ENCODE peak calls at places on chromosomes 16 and 17, in eight cellular contexts. G, Y, N, P, Q, W, U and X are unnamed samples.

GRCh38 chr17:81898029-81898866 is 3.8 kb upstream of the NPB start:
- DNase-seq in P (no peak), U (peak; percentile 34), W (no peak), N (no peak), Q (peak; percentile 81), G (peak; percentile 89), Y (no peak), X (peak; percentile 96)

GRCh38 chr17:67246398-67246647 is 1.3 kb upstream of the HELZ start:
- DNase-seq in G (no peak), U (no peak), P (no peak), W (no peak), Q (peak; percentile 17), Y (no peak), N (no peak), X (no peak)

GRCh38 chr17:77319211-77320031 is 178.7 kb downstream of the SEC14L1 start:
- DNase-seq in Q (peak; percentile 86), P (peak; percentile 97), W (peak; percentile 57), G (peak; percentile 90), U (peak; percentile 93), N (peak; percentile 88), Y (peak; percentile 93), X (peak; percentile 93)

GRCh38 chr17:17723354-17724261 is 42.4 kb downstream of the RAI1 start:
- DNase-seq in W (no peak), U (peak; percentile 63), N (no peak), Y (no peak), Q (peak; percentile 90), P (no peak), G (peak; percentile 72), X (no peak)

GRCh38 chr16:87762620-87763019 is 3.2 kb downstream of the KLHDC4 start:
- DNase-seq in Y (no peak), U (no peak), W (no peak), P (no peak), N (no peak), Q (no peak), G (no peak), X (peak; percentile 32)

GRCh38 chr16:88439016-88439415 is 14.1 kb upstream of the ZFPM1 start:
- DNase-seq in N (no peak), P (no peak), U (no peak), W (no peak), Q (no peak), Y (no peak), G (no peak), X (no peak)

GRCh38 chr17:50018909-50019308 is 23.9 kb upstream of the DLX3 start:
- DNase-seq in W (no peak), N (no peak), U (no peak), Q (peak; percentile 28), Y (no peak), G (peak; percentile 22), P (no peak), X (no peak)

GRCh38 chr17:72826602-72827001 is 265.9 kb downstream of the SLC39A11 start:
- DNase-seq in U (no peak), P (no peak), Q (peak; percentile 57), W (no peak), N (no peak), Y (no peak), G (no peak), X (peak; percentile 63)

GRCh38 chr17:45132569-45133463 is 501 bp upstream of the PLCD3 start:
- DNase-seq in W (peak; percentile 84), G (peak; percentile 77), P (peak; percentile 89), N (peak; percentile 89), Y (peak; percentile 96), Q (peak; percentile 70), U (peak; percentile 84), X (peak; percentile 92)

GRCh38 chr16:8885674-8886592 is 3.8 kb downstream of the LITAFD start:
- DNase-seq in N (no peak), Y (peak; percentile 72), Q (peak; percentile 51), U (peak; percentile 24), P (no peak), G (no peak), W (no peak), X (peak; percentile 55)

GRCh38 chr17:28599311-28600184 is 723 bp upstream of the SPAG5 start:
- DNase-seq in U (peak; percentile 90), N (peak; percentile 71), G (peak; percentile 83), Y (peak; percentile 78), P (peak; percentile 85), Q (peak; percentile 94), W (peak; percentile 55), X (peak; percentile 80)

GRCh38 chr16:12187939-12188673 is 211.6 kb downstream of the SNX29 start:
- DNase-seq in G (peak; percentile 81), W (no peak), Y (no peak), P (no peak), U (no peak), N (no peak), Q (no peak), X (no peak)

DNA sequence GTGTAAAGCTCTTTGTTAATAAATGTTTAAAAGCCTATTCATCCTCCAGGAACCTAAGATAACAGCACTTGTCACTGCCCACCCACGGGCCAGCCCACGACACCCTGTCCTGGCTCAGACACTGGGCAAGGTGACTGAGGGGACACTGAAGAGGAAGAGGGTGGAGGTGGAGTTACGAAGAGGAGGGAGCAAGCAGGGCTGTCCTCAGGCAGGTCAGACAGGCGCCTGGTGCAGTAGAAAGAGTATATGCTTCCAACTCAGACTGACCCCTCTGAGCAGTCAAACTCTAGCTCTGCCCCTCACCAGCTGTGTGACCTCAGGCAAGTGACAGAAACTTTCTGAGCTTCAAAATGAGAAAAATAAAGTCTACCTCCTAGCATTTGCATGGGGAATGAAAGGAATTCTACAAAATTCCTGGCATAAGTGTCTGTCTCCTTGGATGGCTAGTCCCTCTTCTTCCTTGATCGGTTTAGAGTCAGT is 22.8 kb downstream of the TEX2 start:
- DNase-seq in G (no peak), N (no peak), U (no peak), Q (peak; percentile 21), P (no peak), W (no peak), Y (no peak), X (no peak)
- TF ChIP-seq CTCF in G (no peak), N (no peak), U (no peak), Q (no peak), P (no peak), W (no peak), Y (no peak), X (no peak)

GRCh38 chr17:65538679-65539529 is 22.5 kb downstream of the AXIN2 start:
- DNase-seq in Q (no peak), U (no peak), P (no peak), W (no peak), Y (peak; percentile 19), N (no peak), G (no peak), X (no peak)

GRCh38 chr17:65537343-65537844 is 24.1 kb downstream of the AXIN2 start:
- DNase-seq in Q (no peak), U (no peak), P (no peak), G (no peak), W (no peak), Y (no peak), N (no peak), X (no peak)

GRCh38 chr17:65535777-65536572 is 25.5 kb downstream of the AXIN2 start:
- DNase-seq in N (no peak), Y (peak; percentile 66), P (no peak), Q (peak; percentile 45), W (no peak), U (no peak), G (peak; percentile 62), X (no peak)

GRCh38 chr17:65537845-65538678 is 23.4 kb downstream of the AXIN2 start:
- DNase-seq in W (no peak), N (no peak), P (no peak), Y (peak; percentile 67), U (no peak), G (peak; percentile 83), Q (no peak), X (no peak)

GRCh38 chr17:65536573-65537342 is 24.7 kb downstream of the AXIN2 start:
- DNase-seq in P (no peak), G (peak; percentile 53), W (no peak), Q (no peak), N (no peak), U (no peak), Y (peak; percentile 70), X (no peak)
- TF ChIP-seq CTCF in P (no peak), G (no peak), W (no peak), Q (no peak), N (no peak), U (no peak), Y (no peak), X (no peak)

GRCh38 chr16:84979516-84979915 is 31.8 kb downstream of the ZDHHC7 start:
- DNase-seq in W (no peak), Q (peak; percentile 64), G (no peak), N (no peak), P (no peak), Y (no peak), U (no peak), X (peak; percentile 69)
- TF ChIP-seq CTCF in W (no peak), Q (no peak), G (no peak), N (no peak), P (no peak), Y (no peak), U (no peak), X (no peak)

GRCh38 chr17:80544655-80545498 is at the start of gene RPTOR:
- DNase-seq in P (peak; percentile 87), N (peak; percentile 90), U (peak; percentile 93), Y (peak; percentile 96), G (peak; percentile 87), Q (peak; percentile 89), W (peak; percentile 92), X (peak; percentile 93)

GRCh38 chr17:80538484-80538883 is 6.2 kb upstream of the RPTOR start:
- DNase-seq in W (no peak), Y (peak; percentile 44), G (no peak), P (no peak), U (no peak), Q (no peak), N (no peak), X (no peak)

DNA sequence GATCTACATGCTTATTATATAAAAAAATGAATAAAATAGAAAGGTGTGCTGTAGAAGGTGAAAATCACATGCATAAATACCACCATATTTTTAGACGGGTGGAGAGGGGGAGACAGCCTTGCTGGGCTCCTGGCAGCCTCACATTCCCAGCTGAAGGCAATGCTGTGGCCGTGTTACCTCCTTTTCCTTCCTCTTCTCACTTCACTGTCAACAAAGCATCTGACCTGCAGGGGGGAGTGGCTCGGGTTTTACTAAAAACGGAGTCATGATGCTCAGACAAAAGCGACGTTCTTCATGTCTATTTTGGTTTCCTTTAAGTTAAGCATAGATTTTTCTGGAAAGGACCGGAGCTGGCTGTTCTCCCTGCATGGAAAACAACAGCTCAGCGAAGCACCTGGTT is 5.6 kb upstream of the RPTOR start:
- DNase-seq in N (no peak), U (peak; percentile 40), Q (no peak), G (no peak), P (no peak), Y (peak; percentile 35), W (peak; percentile 63), X (no peak)
- TF ChIP-seq CTCF in N (no peak), U (no peak), Q (no peak), G (no peak), P (no peak), Y (no peak), W (peak; percentile 40), X (no peak)